ENCODE peak calls at places on chromosomes 13 and 19, in ten cellular contexts. S is H1; F is HepG2; N is progenitor cell of endocrine pancreas; Y is NCI-H1048; I is heart right ventricle; Q is body of pancreas; E is KBM-7; T is stimulated activated CD4-positive, alpha-beta T cell treated with anti-CD3 and anti-CD28 coated beads, Interleukin-12 subunit alpha, Interleukin-12 subunit beta, amount 100 ng/mL, for 4 hours; B is RCC 7860. J is an unnamed sample.

GRCh38 chr13:73870036-73870741 is 264.0 kb downstream of the KLF12 start:
- DNase-seq in S (no peak), F (no peak), N (no peak), Y (no peak), I (no peak), Q (no peak), E (no peak), T (no peak), B (no peak), J (no peak)

GRCh38 chr19:15640294-15640903 is at the start of gene CYP4F3:
- DNase-seq in S (no peak), F (peak), N (no peak), Y (no peak), I (peak), Q (peak), E (no peak), T (no peak), B (peak), J (no peak)

GRCh38 chr13:106619688-106620555 is 52.0 kb upstream of the ARGLU1 start:
- DNase-seq in S (no peak), F (peak), N (no peak), Y (peak), I (no peak), Q (peak), E (peak), T (no peak), B (peak), J (no peak)

GRCh38 chr19:29873024-29873800 is 61.4 kb downstream of the CCNE1 start:
- DNase-seq in S (peak), F (no peak), N (peak), Y (no peak), I (peak), Q (peak), E (peak), T (peak), B (no peak), J (peak)

GRCh38 chr13:44437356-44438233 is 64.0 kb downstream of the SERP2 start:
- DNase-seq in S (no peak), F (peak), N (no peak), Y (no peak), I (no peak), Q (no peak), E (peak), T (no peak), B (peak), J (no peak)

GRCh38 chr19:17500447-17501198 is 10.8 kb upstream of the PGLS start:
- DNase-seq in S (no peak), F (no peak), N (no peak), Y (no peak), I (no peak), Q (no peak), E (no peak), T (no peak), B (no peak), J (no peak)

GRCh38 chr19:1169921-1170885 is 3.9 kb downstream of the SBNO2 start:
- DNase-seq in S (no peak), F (no peak), N (no peak), Y (no peak), I (no peak), Q (peak), E (no peak), T (no peak), B (no peak), J (no peak)

GRCh38 chr13:111973186-111974064 is 93.5 kb upstream of the SOX1 start:
- DNase-seq in S (no peak), F (no peak), N (no peak), Y (no peak), I (no peak), Q (no peak), E (no peak), T (no peak), B (no peak), J (no peak)

GRCh38 chr19:17706750-17707181 is 12.5 kb upstream of the MAP1S start:
- DNase-seq in S (peak), F (peak), N (no peak), Y (no peak), I (no peak), Q (no peak), E (no peak), T (no peak), B (no peak), J (no peak)

GRCh38 chr13:37905736-37906135 is 36.2 kb upstream of the TRPC4 start:
- DNase-seq in S (no peak), F (no peak), N (no peak), Y (no peak), I (no peak), Q (no peak), E (no peak), T (no peak), B (no peak), J (no peak)

GRCh38 chr19:14554382-14554812 is 17.5 kb downstream of the NDUFB7 start:
- DNase-seq in S (peak), F (peak), N (no peak), Y (no peak), I (no peak), Q (peak), E (no peak), T (no peak), B (no peak), J (no peak)

GRCh38 chr19:23049256-23049655 is 46.3 kb upstream of the ZNF728 start:
- DNase-seq in S (no peak), F (no peak), N (no peak), Y (no peak), I (no peak), Q (no peak), E (no peak), T (no peak), B (no peak), J (no peak)

GRCh38 chr13:37984357-37984756 is 114.8 kb upstream of the TRPC4 start:
- DNase-seq in S (no peak), F (peak), N (no peak), Y (no peak), I (no peak), Q (no peak), E (peak), T (no peak), B (no peak), J (no peak)

GRCh38 chr13:34040863-34041262 is 222.9 kb downstream of the RFC3 start:
- DNase-seq in S (no peak), F (no peak), N (no peak), Y (no peak), I (no peak), Q (no peak), E (no peak), T (no peak), B (no peak), J (no peak)

GRCh38 chr19:38035515-38036495 is 128.8 kb downstream of the SIPA1L3 start:
- DNase-seq in S (no peak), F (peak), N (no peak), Y (no peak), I (peak), Q (no peak), E (no peak), T (no peak), B (peak), J (no peak)

GRCh38 chr19:53868892-53869804 is 1.5 kb downstream of the MYADM start:
- DNase-seq in S (peak), F (peak), N (peak), Y (peak), I (peak), Q (peak), E (peak), T (peak), B (peak), J (peak)

GRCh38 chr13:87356314-87356713 is 314.9 kb upstream of the SLITRK5 start:
- DNase-seq in S (no peak), F (no peak), N (no peak), Y (no peak), I (no peak), Q (no peak), E (no peak), T (no peak), B (no peak), J (no peak)

GRCh38 chr19:33689138-33689746 is 67.5 kb downstream of the CHST8 start:
- DNase-seq in S (no peak), F (no peak), N (no peak), Y (no peak), I (no peak), Q (no peak), E (no peak), T (no peak), B (no peak), J (peak)

GRCh38 chr19:19205416-19206410 is 2.5 kb upstream of the NR2C2AP start:
- DNase-seq in S (no peak), F (no peak), N (no peak), Y (no peak), I (no peak), Q (no peak), E (no peak), T (no peak), B (no peak), J (no peak)

GRCh38 chr19:44280916-44281315 is 21.2 kb downstream of the ZNF233 start:
- DNase-seq in S (no peak), F (no peak), N (no peak), Y (no peak), I (no peak), Q (no peak), E (no peak), T (no peak), B (no peak), J (no peak)

GRCh38 chr19:10604460-10604980 is 17.4 kb upstream of the AP1M2 start:
- DNase-seq in S (no peak), F (no peak), N (no peak), Y (no peak), I (peak), Q (no peak), E (peak), T (no peak), B (no peak), J (no peak)

GRCh38 chr13:96834626-96835025 is 159.7 kb downstream of the OXGR1 start:
- DNase-seq in S (no peak), F (no peak), N (no peak), Y (no peak), I (no peak), Q (no peak), E (no peak), T (no peak), B (no peak), J (no peak)

GRCh38 chr13:32378012-32378411 is 49.9 kb downstream of the N4BP2L1 start:
- DNase-seq in S (no peak), F (no peak), N (no peak), Y (no peak), I (no peak), Q (no peak), E (no peak), T (no peak), B (no peak), J (no peak)

GRCh38 chr19:33740811-33741396 is 55.8 kb upstream of the KCTD15 start:
- DNase-seq in S (peak), F (peak), N (peak), Y (peak), I (no peak), Q (peak), E (peak), T (no peak), B (no peak), J (no peak)

GRCh38 chr13:114227528-114227927 is 7.2 kb upstream of the CDC16 start:
- DNase-seq in S (no peak), F (no peak), N (no peak), Y (no peak), I (no peak), Q (no peak), E (no peak), T (no peak), B (no peak), J (no peak)

GRCh38 chr13:50543767-50544166 is 299.7 kb downstream of the DLEU7 start:
- DNase-seq in S (no peak), F (no peak), N (no peak), Y (no peak), I (no peak), Q (no peak), E (no peak), T (no peak), B (peak), J (no peak)

GRCh38 chr19:9295411-9295849 is 14.2 kb downstream of the ZNF699 start:
- DNase-seq in S (no peak), F (no peak), N (no peak), Y (no peak), I (no peak), Q (no peak), E (no peak), T (no peak), B (peak), J (no peak)

GRCh38 chr13:98438246-98439135 is 138.4 kb downstream of the STK24 start:
- DNase-seq in S (no peak), F (no peak), N (no peak), Y (no peak), I (no peak), Q (no peak), E (no peak), T (no peak), B (no peak), J (no peak)

GRCh38 chr19:15551183-15552004 is 43.1 kb downstream of the CYP4F22 start:
- DNase-seq in S (no peak), F (peak), N (no peak), Y (no peak), I (peak), Q (peak), E (peak), T (peak), B (no peak), J (peak)